ENCODE peak calls at places on chromosomes 6 and 20, in six cellular contexts. C, E, L, Y, B and D are unnamed samples.

GRCh38 chr20:61370841-61371303 is 118.8 kb downstream of the CDH4 start:
- DNase-seq in B (no peak), C (no peak), Y (no peak), E (no peak), L (no peak), D (no peak)

GRCh38 chr6:90896165-90896549 is 309.3 kb upstream of the MAP3K7 start:
- DNase-seq in Y (no peak), L (no peak), C (no peak), E (no peak), B (no peak), D (no peak)

GRCh38 chr20:46131396-46131795 is 13.3 kb downstream of the CD40 start:
- DNase-seq in L (no peak), E (no peak), Y (no peak), C (no peak), B (no peak), D (no peak)

GRCh38 chr20:50967621-50968020 is 9.0 kb downstream of the MOCS3 start:
- DNase-seq in Y (no peak), B (no peak), L (no peak), C (no peak), E (no peak), D (no peak)

GRCh38 chr6:2947424-2947823 is 23.9 kb downstream of the SERPINB6 start:
- DNase-seq in L (no peak), B (no peak), E (no peak), C (no peak), Y (no peak), D (no peak)

GRCh38 chr6:161414180-161414579 is 140.3 kb upstream of the AGPAT4 start:
- DNase-seq in L (no peak), C (no peak), Y (no peak), E (no peak), B (no peak), D (no peak)

GRCh38 chr6:37570801-37571200 is 71.1 kb upstream of the CCDC167 start:
- DNase-seq in E (no peak), C (no peak), B (no peak), Y (no peak), L (no peak), D (no peak)

GRCh38 chr20:54794110-54794509 is 318.7 kb downstream of the DOK5 start:
- DNase-seq in Y (no peak), L (no peak), C (no peak), B (no peak), E (no peak), D (no peak)

GRCh38 chr20:19885981-19886665 is 128.1 kb downstream of the RIN2 start:
- DNase-seq in B (peak; percentile 46), L (peak; percentile 48), E (peak; percentile 77), C (no peak), Y (peak; percentile 58), D (peak; percentile 79)

GRCh38 chr6:106536863-106537262 is 92.4 kb downstream of the RTN4IP1 start:
- DNase-seq in L (no peak), E (no peak), Y (no peak), C (no peak), B (no peak), D (no peak)

GRCh38 chr20:47610247-47610944 is 108.7 kb downstream of the NCOA3 start:
- DNase-seq in E (no peak), B (peak; percentile 61), Y (no peak), C (peak; percentile 47), L (peak; percentile 74), D (no peak)